ENCODE peak calls at places on chromosomes 7 and 10, in ten cellular contexts. U is transverse colon, Z is HFF-Myc, Q is Calu3, M is BE2C, O is WTC11, D is AG09309, N is dorsolateral prefrontal cortex, W is fibroblast of pulmonary artery, R is astrocyte of the spinal cord. G is an unnamed sample.

GRCh38 chr7:82964150-82964882 is 198.4 kb downstream of the PCLO start:
- DNase-seq in U (no peak), Z (no peak), Q (no peak), M (no peak), O (no peak), D (no peak), N (no peak), W (no peak), R (no peak), G (no peak)

GRCh38 chr7:124155400-124156022 is 122.6 kb upstream of the TMEM229A start:
- DNase-seq in U (no peak), Z (no peak), Q (no peak), M (no peak), O (no peak), D (no peak), N (no peak), W (peak; percentile 41), R (peak; percentile 53), G (no peak)

GRCh38 chr7:154965014-154965413 is 37.9 kb downstream of the PAXIP1 start:
- DNase-seq in U (no peak), Z (no peak), Q (no peak), M (no peak), O (no peak), D (no peak), N (no peak), W (no peak), R (peak; percentile 31), G (no peak)

GRCh38 chr7:28272461-28272877 is 91.9 kb upstream of the JAZF1 start:
- DNase-seq in U (peak; percentile 25), Z (peak; percentile 5), Q (peak; percentile 24), M (peak; percentile 84), O (peak; percentile 61), D (peak; percentile 18), N (peak; percentile 38), W (peak; percentile 65), R (peak; percentile 59), G (peak; percentile 45)

GRCh38 chr10:123391275-123392028 is 237.2 kb downstream of the BUB3 start:
- DNase-seq in U (no peak), Z (no peak), Q (no peak), M (no peak), O (no peak), D (no peak), N (no peak), W (no peak), R (no peak), G (no peak)

GRCh38 chr10:102945449-102945848 is 27.4 kb downstream of the CNNM2 start:
- DNase-seq in U (no peak), Z (no peak), Q (no peak), M (no peak), O (no peak), D (no peak), N (no peak), W (no peak), R (no peak), G (no peak)

GRCh38 chr10:101950227-101950626 is 105.7 kb downstream of the ARMH3 start:
- DNase-seq in U (no peak), Z (no peak), Q (no peak), M (no peak), O (no peak), D (no peak), N (no peak), W (no peak), R (no peak), G (no peak)

GRCh38 chr7:157485361-157485831 is 148.6 kb downstream of the DNAJB6 start:
- DNase-seq in U (no peak), Z (no peak), Q (no peak), M (no peak), O (no peak), D (no peak), N (no peak), W (no peak), R (no peak), G (no peak)

GRCh38 chr7:144820557-144820956 is 15.3 kb downstream of the TPK1 start:
- DNase-seq in U (no peak), Z (no peak), Q (no peak), M (no peak), O (no peak), D (no peak), N (no peak), W (no peak), R (no peak), G (no peak)

GRCh38 chr10:131577786-131578471 is 266.4 kb upstream of the TCERG1L start:
- DNase-seq in U (no peak), Z (no peak), Q (no peak), M (no peak), O (no peak), D (no peak), N (no peak), W (no peak), R (no peak), G (no peak)

GRCh38 chr10:63169624-63170023 is 36.5 kb downstream of the NRBF2 start:
- DNase-seq in U (no peak), Z (no peak), Q (no peak), M (no peak), O (no peak), D (no peak), N (no peak), W (no peak), R (no peak), G (no peak)

GRCh38 chr10:33107953-33108352 is 149.9 kb upstream of the ITGB1 start:
- DNase-seq in U (no peak), Z (no peak), Q (no peak), M (no peak), O (no peak), D (no peak), N (no peak), W (no peak), R (no peak), G (no peak)

GRCh38 chr10:123837771-123838170 is 53.8 kb downstream of the CPXM2 start:
- DNase-seq in U (no peak), Z (no peak), Q (no peak), M (no peak), O (no peak), D (no peak), N (no peak), W (no peak), R (no peak), G (no peak)

GRCh38 chr7:150335774-150336112 is 5.7 kb downstream of the RARRES2 start:
- DNase-seq in U (no peak), Z (no peak), Q (no peak), M (no peak), O (no peak), D (no peak), N (no peak), W (no peak), R (no peak), G (no peak)

GRCh38 chr7:115911466-115911865 is 119.1 kb downstream of the TFEC start:
- DNase-seq in U (no peak), Z (no peak), Q (no peak), M (no peak), O (no peak), D (no peak), N (no peak), W (no peak), R (peak; percentile 5), G (no peak)

GRCh38 chr7:150912427-150912826 is 60.1 kb downstream of the AOC1 start:
- DNase-seq in U (no peak), Z (no peak), Q (no peak), M (no peak), O (no peak), D (no peak), N (no peak), W (no peak), R (no peak), G (no peak)

GRCh38 chr10:129951251-129951808 is 12.7 kb downstream of the EBF3 start:
- DNase-seq in U (no peak), Z (no peak), Q (no peak), M (peak; percentile 89), O (no peak), D (no peak), N (no peak), W (peak; percentile 24), R (no peak), G (no peak)

GRCh38 chr10:49115015-49115795 is at the start of gene VSTM4:
- DNase-seq in U (no peak), Z (no peak), Q (no peak), M (peak; percentile 47), O (peak; percentile 50), D (no peak), N (no peak), W (peak; percentile 39), R (peak; percentile 55), G (no peak)

GRCh38 chr7:2205036-2205780 is 27.5 kb downstream of the MAD1L1 start:
- DNase-seq in U (no peak), Z (no peak), Q (no peak), M (no peak), O (peak; percentile 5), D (no peak), N (peak; percentile 7), W (no peak), R (no peak), G (no peak)
- TF ChIP-seq CTCF in U (no peak), Z (no peak), Q (no peak), M (no peak), O (no peak), D (no peak), N (no peak), W (no peak), R (no peak), G (no peak)

DNA sequence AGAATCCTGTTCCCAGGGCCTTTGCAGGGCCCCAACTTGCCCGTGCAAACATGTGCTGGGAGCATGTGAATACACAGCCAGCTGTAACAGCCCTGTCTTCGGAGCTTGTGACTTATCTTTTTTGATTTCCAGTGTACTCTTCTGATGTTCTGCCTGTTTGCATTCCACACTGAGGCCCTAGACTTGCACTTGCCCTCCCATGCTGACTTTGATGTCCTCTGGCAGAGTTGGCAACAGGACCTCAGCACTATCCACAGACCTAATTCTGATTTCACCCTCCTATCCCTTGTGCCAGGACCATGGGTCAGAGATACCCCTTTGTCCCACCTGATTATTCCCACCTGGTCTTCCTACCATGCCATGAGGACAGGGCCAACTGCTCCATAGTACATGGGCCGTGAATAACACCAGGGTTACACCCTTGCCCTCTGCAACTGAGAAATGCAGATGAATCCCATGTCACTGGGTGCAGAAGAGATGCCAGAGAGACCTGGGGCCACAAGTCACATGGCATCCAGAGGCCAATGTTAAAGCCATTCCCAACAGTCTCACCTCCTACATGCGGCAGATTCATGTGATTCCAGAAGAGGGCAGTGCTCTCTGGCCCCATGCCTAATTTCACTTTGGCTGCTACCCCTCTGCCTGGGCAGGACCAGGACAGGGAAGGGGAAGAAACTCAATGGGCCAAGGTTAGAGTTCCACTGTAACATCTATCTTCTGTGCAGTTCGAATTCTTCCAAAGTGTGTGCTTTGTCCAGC is 43.0 kb downstream of the SCRN1 start:
- DNase-seq in U (peak; percentile 15), Z (no peak), Q (peak; percentile 55), M (peak; percentile 30), O (peak; percentile 50), D (no peak), N (no peak), W (peak; percentile 54), R (peak; percentile 10), G (no peak)
- TF ChIP-seq CTCF in U (no peak), Z (peak; percentile 40), Q (peak; percentile 23), M (peak; percentile 48), O (no peak), D (peak; percentile 24), N (peak; percentile 50), W (peak; percentile 43), R (peak; percentile 36), G (peak; percentile 36)

GRCh38 chr7:138455609-138456008 is 4.5 kb upstream of the TRIM24 start:
- DNase-seq in U (no peak), Z (no peak), Q (no peak), M (no peak), O (no peak), D (no peak), N (no peak), W (no peak), R (no peak), G (no peak)
- TF ChIP-seq CTCF in U (no peak), Z (no peak), Q (no peak), M (no peak), O (no peak), D (no peak), N (no peak), W (no peak), R (no peak), G (no peak)

GRCh38 chr7:79692015-79692414 is 238.5 kb upstream of the MAGI2 start:
- DNase-seq in U (no peak), Z (no peak), Q (no peak), M (no peak), O (no peak), D (peak; percentile 79), N (no peak), W (peak; percentile 73), R (peak; percentile 72), G (peak; percentile 18)
- TF ChIP-seq CTCF in U (no peak), Z (no peak), Q (no peak), M (no peak), O (no peak), D (no peak), N (no peak), W (no peak), R (no peak), G (no peak)

G was measured in AG09319.